ENCODE peak calls at places on chromosome 11, in seven cellular contexts. One of them, this sample, is unnamed. For H3K27me3, the result is how much of the 10 kb centered on the place peaks cover.

GRCh38 chr11:68340003-68340767 is 27.8 kb downstream of the LRP5 start:
- DNase-seq in CD8-positive, alpha-beta memory T cell: peak
- DNase-seq in CD4-positive, alpha-beta T cell: no peak
- DNase-seq in kidney epithelial cell: no peak
- DNase-seq in IMR-90: no peak
- DNase-seq in transverse colon: no peak
- DNase-seq in pancreas: no peak
- DNase-seq in this sample: no peak

GRCh38 chr11:123601737-123602136 is 52.7 kb downstream of the SCN3B start:
- DNase-seq in pancreas: no peak
- DNase-seq in IMR-90: no peak
- DNase-seq in CD8-positive, alpha-beta memory T cell: no peak
- DNase-seq in kidney epithelial cell: no peak
- DNase-seq in CD4-positive, alpha-beta T cell: no peak
- DNase-seq in transverse colon: no peak
- DNase-seq in this sample: no peak

GRCh38 chr11:30586251-30587144 is at the start of gene MPPED2:
- DNase-seq in CD8-positive, alpha-beta memory T cell: peak
- DNase-seq in IMR-90: no peak
- DNase-seq in pancreas: peak
- DNase-seq in transverse colon: peak
- DNase-seq in CD4-positive, alpha-beta T cell: no peak
- DNase-seq in kidney epithelial cell: no peak
- DNase-seq in this sample: no peak

GRCh38 chr11:35082322-35083180 is 56.4 kb upstream of the CD44 start:
- DNase-seq in kidney epithelial cell: peak
- DNase-seq in CD4-positive, alpha-beta T cell: peak
- DNase-seq in pancreas: peak
- DNase-seq in transverse colon: peak
- DNase-seq in CD8-positive, alpha-beta memory T cell: peak
- DNase-seq in IMR-90: peak
- DNase-seq in this sample: peak

GRCh38 chr11:44716256-44716655 is 10.5 kb upstream of the TSPAN18 start:
- DNase-seq in pancreas: no peak
- DNase-seq in CD4-positive, alpha-beta T cell: no peak
- DNase-seq in kidney epithelial cell: no peak
- DNase-seq in CD8-positive, alpha-beta memory T cell: no peak
- DNase-seq in IMR-90: no peak
- DNase-seq in transverse colon: no peak
- DNase-seq in this sample: no peak

GRCh38 chr11:73869234-73869949 is 7.3 kb downstream of the COA4 start:
- DNase-seq in CD8-positive, alpha-beta memory T cell: no peak
- DNase-seq in kidney epithelial cell: no peak
- DNase-seq in IMR-90: peak
- DNase-seq in CD4-positive, alpha-beta T cell: no peak
- DNase-seq in transverse colon: peak
- DNase-seq in pancreas: no peak
- DNase-seq in this sample: no peak

GRCh38 chr11:12893787-12894672 is 115.1 kb upstream of the RASSF10 start:
- DNase-seq in kidney epithelial cell: no peak
- DNase-seq in transverse colon: peak
- DNase-seq in pancreas: peak
- DNase-seq in CD8-positive, alpha-beta memory T cell: peak
- DNase-seq in IMR-90: peak
- DNase-seq in CD4-positive, alpha-beta T cell: peak
- DNase-seq in this sample: peak

GRCh38 chr11:112219476-112220232 is 6.6 kb upstream of the PTS start:
- DNase-seq in kidney epithelial cell: no peak
- DNase-seq in transverse colon: peak
- DNase-seq in pancreas: no peak
- DNase-seq in IMR-90: peak
- DNase-seq in CD8-positive, alpha-beta memory T cell: peak
- DNase-seq in CD4-positive, alpha-beta T cell: peak
- DNase-seq in this sample: no peak

GRCh38 chr11:77468527-77468926 is 5.4 kb downstream of the PAK1 start:
- DNase-seq in pancreas: no peak
- DNase-seq in IMR-90: no peak
- DNase-seq in transverse colon: no peak
- DNase-seq in CD8-positive, alpha-beta memory T cell: no peak
- DNase-seq in CD4-positive, alpha-beta T cell: no peak
- DNase-seq in kidney epithelial cell: no peak
- DNase-seq in this sample: no peak

GRCh38 chr11:29183301-29183700 is 833.5 kb downstream of the KCNA4 start:
- DNase-seq in kidney epithelial cell: no peak
- DNase-seq in IMR-90: no peak
- DNase-seq in CD4-positive, alpha-beta T cell: no peak
- DNase-seq in CD8-positive, alpha-beta memory T cell: no peak
- DNase-seq in transverse colon: no peak
- DNase-seq in pancreas: no peak
- DNase-seq in this sample: no peak

GRCh38 chr11:121068787-121069186 is 32.3 kb upstream of the TECTA start:
- DNase-seq in CD4-positive, alpha-beta T cell: no peak
- DNase-seq in CD8-positive, alpha-beta memory T cell: no peak
- DNase-seq in kidney epithelial cell: no peak
- DNase-seq in IMR-90: no peak
- DNase-seq in pancreas: no peak
- DNase-seq in transverse colon: peak
- DNase-seq in this sample: no peak

GRCh38 chr11:128506999-128507591 is 80.3 kb downstream of the ETS1 start:
- DNase-seq in CD4-positive, alpha-beta T cell: no peak
- DNase-seq in kidney epithelial cell: no peak
- DNase-seq in transverse colon: peak
- DNase-seq in pancreas: peak
- DNase-seq in IMR-90: peak
- DNase-seq in CD8-positive, alpha-beta memory T cell: no peak
- DNase-seq in this sample: peak

GRCh38 chr11:60763692-60764369 is 7.2 kb downstream of the MS4A15 start:
- DNase-seq in CD8-positive, alpha-beta memory T cell: no peak
- DNase-seq in kidney epithelial cell: no peak
- DNase-seq in transverse colon: no peak
- DNase-seq in IMR-90: no peak
- DNase-seq in pancreas: no peak
- DNase-seq in CD4-positive, alpha-beta T cell: no peak
- DNase-seq in this sample: no peak
- H3K27me3 ChIP-seq in CD8-positive, alpha-beta memory T cell: under half
- H3K27me3 ChIP-seq in kidney epithelial cell: under half
- H3K27me3 ChIP-seq in transverse colon: under half
- H3K27me3 ChIP-seq in IMR-90: under half
- H3K27me3 ChIP-seq in pancreas: under half
- H3K27me3 ChIP-seq in CD4-positive, alpha-beta T cell: under half
- H3K27me3 ChIP-seq in this sample: under half

DNA sequence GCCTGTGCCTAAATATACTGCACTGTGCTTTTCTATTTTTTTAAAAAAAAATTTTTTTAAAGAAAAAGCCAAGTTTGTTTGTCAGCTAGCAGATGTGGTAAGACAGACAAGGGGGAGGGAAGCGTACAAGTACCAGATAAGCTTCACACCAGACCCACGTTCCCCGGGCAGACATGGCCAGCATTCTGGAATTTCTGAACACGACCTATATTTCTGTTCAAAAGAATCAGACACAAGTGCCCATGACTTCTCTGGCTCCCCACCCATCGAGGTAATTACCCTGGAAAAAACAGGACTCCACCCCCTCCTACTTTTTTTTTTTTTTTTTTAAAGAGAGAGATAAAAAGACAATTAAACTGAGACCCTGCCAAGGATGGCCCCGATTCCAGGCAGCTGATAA is 425.4 kb downstream of the SHANK2 start:
- DNase-seq in CD4-positive, alpha-beta T cell: no peak
- DNase-seq in CD8-positive, alpha-beta memory T cell: no peak
- DNase-seq in transverse colon: no peak
- DNase-seq in kidney epithelial cell: no peak
- DNase-seq in IMR-90: no peak
- DNase-seq in pancreas: no peak
- DNase-seq in this sample: no peak
- H3K27me3 ChIP-seq in CD4-positive, alpha-beta T cell: under half
- H3K27me3 ChIP-seq in CD8-positive, alpha-beta memory T cell: under half
- H3K27me3 ChIP-seq in transverse colon: under half
- H3K27me3 ChIP-seq in kidney epithelial cell: under half
- H3K27me3 ChIP-seq in IMR-90: under half
- H3K27me3 ChIP-seq in pancreas: under half
- H3K27me3 ChIP-seq in this sample: under half

GRCh38 chr11:10864688-10865087 is 6.8 kb upstream of the ZBED5 start:
- DNase-seq in IMR-90: peak
- DNase-seq in transverse colon: no peak
- DNase-seq in CD8-positive, alpha-beta memory T cell: no peak
- DNase-seq in kidney epithelial cell: no peak
- DNase-seq in CD4-positive, alpha-beta T cell: no peak
- DNase-seq in pancreas: no peak
- DNase-seq in this sample: no peak

GRCh38 chr11:10868375-10868774 is 10.5 kb upstream of the ZBED5 start:
- DNase-seq in kidney epithelial cell: no peak
- DNase-seq in CD8-positive, alpha-beta memory T cell: no peak
- DNase-seq in pancreas: no peak
- DNase-seq in transverse colon: no peak
- DNase-seq in CD4-positive, alpha-beta T cell: no peak
- DNase-seq in IMR-90: no peak
- DNase-seq in this sample: no peak

GRCh38 chr11:10865837-10866270 is 8.0 kb upstream of the ZBED5 start:
- DNase-seq in transverse colon: no peak
- DNase-seq in IMR-90: no peak
- DNase-seq in kidney epithelial cell: no peak
- DNase-seq in CD8-positive, alpha-beta memory T cell: no peak
- DNase-seq in pancreas: no peak
- DNase-seq in CD4-positive, alpha-beta T cell: no peak
- DNase-seq in this sample: no peak

GRCh38 chr11:10862446-10862845 is 4.6 kb upstream of the ZBED5 start:
- DNase-seq in IMR-90: no peak
- DNase-seq in pancreas: no peak
- DNase-seq in transverse colon: no peak
- DNase-seq in CD8-positive, alpha-beta memory T cell: no peak
- DNase-seq in kidney epithelial cell: no peak
- DNase-seq in CD4-positive, alpha-beta T cell: no peak
- DNase-seq in this sample: no peak

GRCh38 chr11:10866893-10867331 is 9.1 kb upstream of the ZBED5 start:
- DNase-seq in CD8-positive, alpha-beta memory T cell: no peak
- DNase-seq in transverse colon: no peak
- DNase-seq in pancreas: no peak
- DNase-seq in IMR-90: peak
- DNase-seq in CD4-positive, alpha-beta T cell: no peak
- DNase-seq in kidney epithelial cell: peak
- DNase-seq in this sample: no peak
- H3K27me3 ChIP-seq in CD8-positive, alpha-beta memory T cell: under half
- H3K27me3 ChIP-seq in transverse colon: under half
- H3K27me3 ChIP-seq in pancreas: under half
- H3K27me3 ChIP-seq in IMR-90: under half
- H3K27me3 ChIP-seq in CD4-positive, alpha-beta T cell: under half
- H3K27me3 ChIP-seq in kidney epithelial cell: under half
- H3K27me3 ChIP-seq in this sample: under half

DNA sequence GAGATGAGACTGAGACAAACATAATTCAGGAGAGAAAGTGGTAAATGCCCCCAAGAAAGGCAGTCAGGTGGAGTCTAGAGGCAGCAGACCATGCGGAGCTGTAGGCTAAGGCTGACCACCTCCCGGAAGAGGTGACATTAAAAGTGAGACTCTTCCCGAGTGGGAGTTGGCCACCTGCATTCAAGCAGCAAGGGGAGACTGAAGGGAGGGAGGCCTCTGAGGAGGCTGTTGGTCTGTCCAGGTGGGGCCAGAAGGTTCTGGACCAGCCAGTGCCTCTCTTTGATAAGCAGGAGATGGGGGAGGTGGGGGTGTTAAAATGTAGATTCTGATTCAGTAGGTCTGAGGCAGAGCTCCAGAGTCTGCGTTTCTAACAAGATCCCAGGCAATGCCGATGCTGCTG is 37.5 kb downstream of the CD6 start:
- DNase-seq in transverse colon: no peak
- DNase-seq in CD4-positive, alpha-beta T cell: no peak
- DNase-seq in IMR-90: no peak
- DNase-seq in CD8-positive, alpha-beta memory T cell: no peak
- DNase-seq in kidney epithelial cell: no peak
- DNase-seq in pancreas: no peak
- DNase-seq in this sample: no peak
- H3K27me3 ChIP-seq in transverse colon: under half
- H3K27me3 ChIP-seq in CD4-positive, alpha-beta T cell: under half
- H3K27me3 ChIP-seq in IMR-90: half or more
- H3K27me3 ChIP-seq in CD8-positive, alpha-beta memory T cell: under half
- H3K27me3 ChIP-seq in kidney epithelial cell: under half
- H3K27me3 ChIP-seq in pancreas: under half
- H3K27me3 ChIP-seq in this sample: under half

GRCh38 chr11:31803813-31804438 is 7.2 kb downstream of the PAX6 start:
- DNase-seq in transverse colon: no peak
- DNase-seq in CD8-positive, alpha-beta memory T cell: no peak
- DNase-seq in pancreas: no peak
- DNase-seq in CD4-positive, alpha-beta T cell: no peak
- DNase-seq in kidney epithelial cell: no peak
- DNase-seq in IMR-90: no peak
- DNase-seq in this sample: no peak

GRCh38 chr11:31802609-31802989 is 8.5 kb downstream of the PAX6 start:
- DNase-seq in transverse colon: no peak
- DNase-seq in CD4-positive, alpha-beta T cell: no peak
- DNase-seq in pancreas: no peak
- DNase-seq in CD8-positive, alpha-beta memory T cell: no peak
- DNase-seq in IMR-90: no peak
- DNase-seq in kidney epithelial cell: no peak
- DNase-seq in this sample: no peak

GRCh38 chr11:31804439-31805036 is 6.6 kb downstream of the PAX6 start:
- DNase-seq in CD4-positive, alpha-beta T cell: no peak
- DNase-seq in kidney epithelial cell: no peak
- DNase-seq in pancreas: no peak
- DNase-seq in IMR-90: no peak
- DNase-seq in CD8-positive, alpha-beta memory T cell: no peak
- DNase-seq in transverse colon: no peak
- DNase-seq in this sample: no peak

GRCh38 chr11:31802000-31802551 is 9.0 kb downstream of the PAX6 start:
- DNase-seq in pancreas: no peak
- DNase-seq in transverse colon: no peak
- DNase-seq in IMR-90: no peak
- DNase-seq in CD8-positive, alpha-beta memory T cell: no peak
- DNase-seq in CD4-positive, alpha-beta T cell: no peak
- DNase-seq in kidney epithelial cell: no peak
- DNase-seq in this sample: no peak

DNA sequence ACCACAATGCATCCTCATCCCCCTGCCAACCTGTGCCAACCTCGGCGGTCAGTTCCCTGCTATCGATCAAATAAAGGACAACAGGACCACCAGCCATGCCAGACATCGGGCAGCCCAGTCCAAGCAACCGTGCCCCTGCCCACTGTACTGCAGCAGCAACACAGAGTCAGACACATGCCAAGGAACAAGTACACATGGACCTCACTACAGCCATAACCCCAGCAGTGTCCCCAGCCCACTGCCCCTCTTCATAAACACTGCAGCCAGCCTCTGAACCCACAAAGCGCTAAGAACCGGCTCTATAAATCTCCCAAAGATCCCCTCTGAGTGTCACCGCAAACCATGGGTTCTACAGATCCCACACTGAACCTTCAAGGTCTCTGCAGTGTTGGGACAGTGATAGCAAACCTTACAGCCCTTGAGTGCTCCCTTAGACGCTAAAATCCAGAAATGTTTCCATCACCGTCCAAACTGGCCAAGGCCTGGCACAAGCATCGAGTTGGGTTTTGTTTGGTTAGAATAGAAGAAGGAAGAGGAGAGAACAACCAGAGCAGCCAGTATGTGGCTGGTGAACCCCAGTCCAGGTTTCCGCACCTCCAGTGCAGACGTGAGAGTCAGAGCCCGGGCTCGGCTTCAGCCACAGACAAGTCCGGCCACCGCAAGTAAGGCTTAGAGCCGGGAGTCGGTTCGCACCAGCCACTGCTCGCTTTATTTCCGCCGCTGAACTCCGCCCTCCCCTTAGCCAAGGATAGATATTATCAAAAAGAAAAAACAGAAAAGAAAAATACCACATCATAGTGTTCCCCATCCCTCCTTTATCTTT is 7.9 kb downstream of the PAX6 start:
- DNase-seq in CD4-positive, alpha-beta T cell: no peak
- DNase-seq in kidney epithelial cell: no peak
- DNase-seq in pancreas: no peak
- DNase-seq in transverse colon: no peak
- DNase-seq in CD8-positive, alpha-beta memory T cell: no peak
- DNase-seq in IMR-90: no peak
- DNase-seq in this sample: no peak
- H3K27me3 ChIP-seq in CD4-positive, alpha-beta T cell: half or more
- H3K27me3 ChIP-seq in kidney epithelial cell: half or more
- H3K27me3 ChIP-seq in pancreas: under half
- H3K27me3 ChIP-seq in transverse colon: half or more
- H3K27me3 ChIP-seq in CD8-positive, alpha-beta memory T cell: half or more
- H3K27me3 ChIP-seq in IMR-90: half or more
- H3K27me3 ChIP-seq in this sample: under half

This sample was measured in lung.